ENCODE peak calls at places on chromosomes 13 and 19, in ten cellular contexts. E is heart right ventricle, K is cardiac fibroblast, D is glutamatergic neuron, Z is mucosa of descending colon, X is heart left ventricle, T is astrocyte of the spinal cord, U is cardiac muscle cell, W is sigmoid colon, P is esophagus squamous epithelium. I is an unnamed sample.

GRCh38 chr19:46599716-46600392 is 1.3 kb upstream of the CALM3 start:
- DNase-seq in U (no peak), E (no peak), D (no peak), T (no peak), W (peak), X (no peak), P (no peak), K (no peak), Z (no peak), I (no peak)

GRCh38 chr19:13060233-13060963 is 42.3 kb downstream of the LYL1 start:
- DNase-seq in D (no peak), K (no peak), W (no peak), U (no peak), P (no peak), T (no peak), E (no peak), X (peak), Z (no peak), I (no peak)

GRCh38 chr13:23288995-23289394 is 108.2 kb downstream of the SGCG start:
- DNase-seq in X (no peak), W (no peak), U (no peak), E (no peak), K (no peak), D (no peak), P (no peak), T (no peak), Z (no peak), I (no peak)

GRCh38 chr13:50403311-50403710 is 388.1 kb downstream of the KCNRG start:
- DNase-seq in U (no peak), P (no peak), D (no peak), X (no peak), E (no peak), T (no peak), W (no peak), Z (no peak), K (no peak), I (no peak)

GRCh38 chr13:79522583-79522982 is 41.6 kb downstream of the NDFIP2 start:
- DNase-seq in T (peak), K (peak), U (no peak), P (no peak), D (no peak), Z (no peak), E (no peak), W (no peak), X (no peak), I (peak)

GRCh38 chr19:44796701-44797115 is 12.2 kb upstream of the BCAM start:
- DNase-seq in E (peak), P (no peak), Z (no peak), T (peak), K (no peak), X (peak), D (peak), W (no peak), U (peak), I (no peak)

GRCh38 chr13:112891477-112892401 is 77.3 kb upstream of the MCF2L start:
- DNase-seq in U (no peak), T (no peak), X (no peak), W (no peak), D (peak), E (no peak), Z (peak), K (no peak), P (no peak), I (no peak)

GRCh38 chr13:53064721-53065120 is 36.1 kb downstream of the OLFM4 start:
- DNase-seq in Z (no peak), D (no peak), T (no peak), E (peak), X (peak), P (no peak), W (no peak), K (no peak), U (no peak), I (no peak)

GRCh38 chr13:104466016-104466415 is 1399.8 kb upstream of the SLC10A2 start:
- DNase-seq in U (no peak), T (no peak), P (no peak), E (no peak), W (no peak), Z (no peak), X (no peak), K (no peak), D (no peak), I (no peak)

GRCh38 chr19:29785360-29785759 is 26.4 kb upstream of the CCNE1 start:
- DNase-seq in K (no peak), W (no peak), Z (no peak), T (no peak), U (no peak), P (no peak), X (no peak), E (no peak), D (no peak), I (no peak)

GRCh38 chr19:1206733-1207301 is 1.2 kb downstream of the STK11 start:
- DNase-seq in D (no peak), T (no peak), X (no peak), K (peak), W (no peak), Z (no peak), U (peak), E (no peak), P (no peak), I (no peak)

GRCh38 chr13:98445340-98446233 is 131.3 kb downstream of the STK24 start:
- DNase-seq in T (peak), P (no peak), Z (peak), D (peak), W (peak), E (peak), X (peak), K (peak), U (peak), I (peak)

GRCh38 chr19:558770-559439 is 13.5 kb upstream of the BSG start:
- DNase-seq in W (no peak), Z (peak), K (no peak), T (peak), U (no peak), E (peak), P (no peak), D (no peak), X (no peak), I (no peak)

GRCh38 chr13:44763604-44764311 is 187.6 kb upstream of the TSC22D1 start:
- DNase-seq in T (no peak), K (no peak), U (no peak), W (no peak), P (no peak), X (peak), D (no peak), E (peak), Z (peak), I (peak)

GRCh38 chr13:84362777-84363176 is 480.5 kb upstream of the SLITRK1 start:
- DNase-seq in W (no peak), T (no peak), U (no peak), D (no peak), E (no peak), Z (no peak), X (no peak), K (peak), P (no peak), I (no peak)

GRCh38 chr19:10499550-10500246 is 3.5 kb downstream of the KEAP1 start:
- DNase-seq in E (no peak), U (no peak), Z (peak), K (no peak), T (no peak), D (no peak), W (no peak), P (no peak), X (no peak), I (no peak)

GRCh38 chr19:33240181-33240771 is 14.6 kb upstream of the SLC7A10 start:
- DNase-seq in E (no peak), X (no peak), W (no peak), P (no peak), T (no peak), Z (peak), D (peak), K (no peak), U (no peak), I (no peak)

GRCh38 chr19:6532244-6532999 is 1.6 kb downstream of the TNFSF9 start:
- DNase-seq in U (no peak), P (no peak), T (no peak), K (no peak), Z (peak), X (no peak), D (no peak), E (no peak), W (no peak), I (peak)

GRCh38 chr19:32831611-32832010 is 38.0 kb downstream of the SLC7A9 start:
- DNase-seq in W (no peak), K (no peak), Z (no peak), U (no peak), T (no peak), X (no peak), D (no peak), P (no peak), E (no peak), I (no peak)

GRCh38 chr19:54035215-54036178 is 28.2 kb downstream of the VSTM1 start:
- DNase-seq in P (no peak), U (no peak), E (no peak), D (no peak), T (peak), Z (no peak), X (no peak), K (peak), W (no peak), I (no peak)

GRCh38 chr13:80802946-80803345 is 462.0 kb upstream of the SPRY2 start:
- DNase-seq in Z (no peak), K (no peak), D (no peak), W (no peak), T (no peak), X (no peak), U (no peak), P (no peak), E (no peak), I (no peak)

GRCh38 chr13:35160921-35161320 is 218.9 kb downstream of the NBEA start:
- DNase-seq in T (no peak), Z (no peak), W (no peak), E (no peak), P (no peak), D (no peak), K (no peak), X (no peak), U (no peak), I (no peak)

GRCh38 chr19:55086730-55087541 is 11.3 kb downstream of the EPS8L1 start:
- DNase-seq in E (peak), W (peak), P (no peak), U (peak), Z (peak), D (peak), X (peak), K (peak), T (peak), I (peak)

GRCh38 chr13:27960362-27961226 is 8.5 kb downstream of the CDX2 start:
- DNase-seq in X (no peak), E (peak), P (no peak), K (peak), Z (peak), T (no peak), D (peak), U (peak), W (no peak), I (peak)
- TF ChIP-seq CTCF in X (peak), E (no peak), P (no peak), K (peak), Z (peak), T (peak), D (peak), U (peak), W (no peak), I (peak)

GRCh38 chr19:35168261-35168660 is 13.7 kb downstream of the FXYD5 start:
- DNase-seq in K (no peak), W (peak), U (no peak), X (no peak), Z (no peak), E (no peak), D (no peak), P (no peak), T (no peak), I (no peak)
- TF ChIP-seq CTCF in K (no peak), W (no peak), U (no peak), X (no peak), Z (no peak), E (no peak), D (no peak), P (no peak), T (no peak), I (no peak)

GRCh38 chr13:108508263-108508662 is 121.1 kb upstream of the MYO16 start:
- DNase-seq in X (no peak), E (no peak), P (no peak), D (no peak), W (no peak), T (peak), Z (no peak), U (peak), K (peak), I (no peak)
- TF ChIP-seq CTCF in X (peak), E (peak), P (no peak), D (peak), W (peak), T (peak), Z (no peak), U (peak), K (peak), I (peak)

DNA sequence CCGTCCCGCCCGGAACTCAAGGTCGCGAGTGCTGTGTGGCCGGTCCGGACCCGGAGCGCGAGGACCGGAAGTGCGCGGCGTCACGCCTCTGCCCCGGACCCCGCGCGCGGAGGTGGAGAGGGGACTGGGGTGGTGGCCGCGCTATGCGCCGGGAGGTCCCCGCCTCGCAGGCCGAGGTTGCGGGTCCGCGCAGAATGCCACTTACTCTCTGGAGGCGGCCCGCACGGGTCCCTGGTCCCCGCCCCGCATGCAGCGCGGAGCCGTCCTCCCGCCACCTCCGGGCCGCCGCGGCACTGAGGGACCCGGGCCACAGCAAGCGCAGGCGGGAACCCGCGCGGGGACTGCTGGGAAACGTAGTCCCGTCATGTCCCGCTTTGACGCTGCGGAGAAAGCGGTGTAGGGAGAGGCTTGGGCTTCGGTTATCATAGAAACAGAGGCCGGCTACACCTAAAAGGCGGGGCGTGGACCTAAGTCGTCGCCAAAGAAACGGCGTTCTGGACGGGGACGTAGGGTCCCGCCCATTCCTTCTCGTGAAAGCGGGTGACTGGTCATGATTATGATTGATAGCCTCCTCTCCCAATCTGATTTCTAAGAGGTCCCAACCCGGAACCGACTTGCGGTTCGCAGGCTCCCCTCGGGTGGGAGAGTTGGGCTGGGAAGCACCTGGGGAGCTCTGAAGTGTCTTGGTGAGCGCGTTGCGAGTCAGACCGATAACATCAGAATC is at the start of gene ZNF837:
- DNase-seq in Z (peak), P (peak), U (peak), T (peak), D (peak), E (peak), W (peak), K (peak), X (peak), I (peak)
- TF ChIP-seq CTCF in Z (no peak), P (no peak), U (no peak), T (no peak), D (no peak), E (no peak), W (no peak), K (no peak), X (no peak), I (no peak)

DNA sequence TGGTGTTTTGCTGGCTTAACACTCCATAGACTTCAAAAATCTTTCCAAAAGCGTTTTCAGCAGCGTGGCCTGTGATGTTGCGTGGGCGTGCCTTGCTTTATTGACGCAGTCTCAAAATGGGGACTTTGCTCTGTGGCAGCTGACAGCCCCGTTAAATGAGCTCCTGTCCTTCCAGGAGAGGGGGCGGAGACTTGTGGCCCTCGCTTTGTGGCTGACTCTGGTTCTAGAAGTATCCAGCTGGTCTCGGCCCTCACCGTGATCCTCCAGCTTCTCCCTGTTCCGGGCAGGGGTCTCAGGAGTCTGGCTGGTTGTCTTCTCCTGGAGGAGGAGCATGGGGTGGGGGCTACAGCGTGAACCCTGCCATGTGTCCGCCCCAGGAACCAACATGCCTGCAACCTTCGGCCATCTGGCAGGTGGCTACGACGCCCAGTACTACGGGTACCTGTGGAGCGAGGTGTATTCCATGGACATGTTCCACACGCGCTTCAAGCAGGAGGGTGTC is 8.4 kb upstream of the ZNF554 start:
- DNase-seq in Z (no peak), X (no peak), E (no peak), K (no peak), U (no peak), P (no peak), D (no peak), T (no peak), W (no peak), I (peak)
- TF ChIP-seq CTCF in Z (no peak), X (no peak), E (no peak), K (no peak), U (no peak), P (no peak), D (no peak), T (no peak), W (no peak), I (no peak)

DNA sequence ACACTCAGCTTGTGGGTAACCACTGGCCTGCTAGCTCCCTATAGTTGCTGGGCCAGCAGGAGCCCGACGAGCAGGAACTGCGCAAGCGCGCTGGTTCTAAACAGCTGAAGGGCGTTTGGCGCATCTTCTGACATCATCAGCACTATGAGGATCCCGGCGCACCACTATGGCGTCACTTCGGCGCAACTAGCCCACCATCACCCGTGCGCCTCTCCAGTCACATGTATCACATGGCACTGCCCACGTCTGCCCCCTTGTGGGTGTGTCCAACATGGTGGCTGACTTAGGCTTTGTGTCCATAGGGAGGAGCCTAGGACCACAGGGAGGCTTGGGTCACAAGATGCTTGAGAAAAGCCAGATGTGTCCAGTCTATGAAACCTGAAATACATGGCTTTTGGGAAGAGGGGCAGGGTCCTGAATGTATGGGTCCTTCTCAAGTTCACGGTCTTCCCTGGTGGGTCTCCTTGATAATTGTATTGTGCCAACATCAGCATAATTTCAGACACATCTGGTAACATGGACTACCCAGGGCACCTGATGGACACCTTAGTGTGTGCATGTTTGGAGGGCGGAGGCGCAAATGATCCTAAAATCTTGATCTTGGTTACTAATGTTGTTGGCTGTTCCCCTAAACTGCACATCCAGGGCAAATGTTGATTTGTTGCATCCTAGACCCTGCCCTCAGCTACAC is 18.0 kb downstream of the KLK4 start:
- DNase-seq in W (no peak), X (no peak), U (no peak), E (no peak), T (no peak), Z (no peak), P (no peak), D (no peak), K (no peak), I (no peak)
- TF ChIP-seq CTCF in W (no peak), X (no peak), U (no peak), E (no peak), T (no peak), Z (no peak), P (no peak), D (no peak), K (no peak), I (no peak)

DNA sequence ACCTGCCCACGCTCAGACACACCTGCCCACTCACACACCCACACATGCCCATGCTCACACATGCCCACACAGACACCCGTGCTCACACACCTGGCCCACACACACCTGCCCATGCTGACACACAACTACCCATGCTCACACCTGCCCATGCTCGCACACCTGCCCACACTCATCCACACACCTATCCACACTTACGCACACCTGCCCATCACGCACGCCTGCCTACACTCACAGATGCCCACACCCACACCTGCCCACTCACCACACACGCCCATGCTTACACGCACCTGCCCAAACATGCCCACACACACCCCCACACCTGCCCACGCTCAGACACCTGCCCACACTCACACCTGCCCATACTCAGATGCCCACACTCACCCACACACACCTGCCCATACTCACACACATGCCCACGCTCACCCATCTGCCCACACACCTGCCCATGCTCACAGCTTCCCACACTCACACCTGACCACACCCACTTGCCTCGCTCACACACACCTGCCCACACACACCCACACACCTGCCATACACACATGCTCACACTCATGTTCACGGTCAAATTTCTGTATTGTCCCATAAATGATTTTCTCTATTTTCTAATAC is 15.6 kb downstream of the IL17D start:
- DNase-seq in D (no peak), W (no peak), Z (no peak), K (no peak), E (no peak), X (no peak), U (no peak), T (no peak), P (no peak), I (no peak)
- TF ChIP-seq CTCF in D (no peak), W (no peak), Z (no peak), K (no peak), E (no peak), X (no peak), U (no peak), T (no peak), P (no peak), I (no peak)

DNA sequence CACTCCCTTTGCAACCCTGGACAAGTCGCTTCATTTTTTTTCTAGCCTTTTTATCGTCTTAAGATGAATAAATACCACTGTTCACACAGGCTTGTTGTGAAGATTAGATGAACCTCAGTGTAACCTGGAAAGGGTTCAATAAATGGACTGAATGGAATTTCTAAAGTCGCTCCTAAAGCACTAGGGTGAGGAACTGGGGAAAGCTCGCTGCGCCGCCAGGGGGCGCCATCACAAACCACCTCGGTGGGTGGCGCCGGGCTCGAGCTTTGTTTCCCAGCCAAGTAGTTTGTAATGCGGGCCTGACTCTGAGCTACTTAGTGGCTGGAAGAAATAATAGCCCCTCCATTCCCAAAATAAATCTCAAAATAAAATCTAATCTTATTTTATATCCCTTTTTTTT is 2.2 kb upstream of the CEACAM6 start:
- DNase-seq in X (no peak), T (no peak), K (peak), E (no peak), P (no peak), D (peak), Z (peak), U (no peak), W (no peak), I (peak)
- TF ChIP-seq CTCF in X (peak), T (peak), K (peak), E (peak), P (peak), D (peak), Z (peak), U (peak), W (peak), I (peak)

GRCh38 chr19:35431147-35431807 is 16.8 kb upstream of the FFAR2 start:
- DNase-seq in T (no peak), U (no peak), Z (no peak), P (no peak), K (no peak), W (no peak), E (no peak), D (no peak), X (no peak), I (no peak)
- TF ChIP-seq CTCF in T (no peak), U (no peak), Z (no peak), P (no peak), K (no peak), W (no peak), E (no peak), D (no peak), X (no peak), I (no peak)